ENCODE peak calls at places on chromosomes 6 and 20, in four cellular contexts. O is heart right ventricle; T is tibial artery; P is CD4-positive, alpha-beta memory T cell. V is an unnamed sample.
A peak's percentile ranks its signal among the peaks of the same experiment; 100 is the strongest.

GRCh38 chr6:151043944-151044343 is 178.4 kb downstream of the MTHFD1L start:
- DNase-seq in O (no peak), T (no peak), P (no peak), V (no peak)

GRCh38 chr6:15491986-15492269 is 170.9 kb downstream of the DTNBP1 start:
- DNase-seq in T (no peak), O (no peak), P (no peak), V (no peak)

GRCh38 chr6:24968711-24969110 is 33.0 kb upstream of the RIPOR2 start:
- DNase-seq in O (no peak), T (no peak), P (no peak), V (no peak)

GRCh38 chr20:47795214-47795667 is 10.0 kb upstream of the SULF2 start:
- DNase-seq in T (peak; percentile 89), P (no peak), O (no peak), V (peak; percentile 54)

GRCh38 chr6:146472918-146473317 is 70.7 kb upstream of the RAB32 start:
- DNase-seq in T (no peak), O (no peak), P (no peak), V (no peak)

GRCh38 chr20:44856847-44857448 is 28.6 kb upstream of the YWHAB start:
- DNase-seq in P (no peak), O (no peak), T (no peak), V (no peak)

GRCh38 chr20:57756921-57757320 is 47.1 kb upstream of the PMEPA1 start:
- DNase-seq in T (no peak), P (no peak), O (no peak), V (no peak)

GRCh38 chr6:154071711-154072110 is 32.7 kb downstream of the OPRM1 start:
- DNase-seq in T (no peak), O (no peak), P (no peak), V (no peak)

GRCh38 chr6:6816716-6817115 is 228.2 kb downstream of the LY86 start:
- DNase-seq in T (no peak), O (no peak), P (no peak), V (no peak)

GRCh38 chr6:14822012-14822553 is 423.8 kb upstream of the JARID2 start:
- DNase-seq in T (no peak), P (no peak), O (no peak), V (no peak)

GRCh38 chr6:24089741-24090140 is 36.3 kb upstream of the NRSN1 start:
- DNase-seq in T (no peak), O (no peak), P (no peak), V (no peak)

GRCh38 chr6:40328376-40328987 is 258.7 kb downstream of the LRFN2 start:
- DNase-seq in O (no peak), P (no peak), T (no peak), V (no peak)

GRCh38 chr20:1122388-1123315 is 4.2 kb downstream of the PSMF1 start:
- DNase-seq in O (peak; percentile 50), P (no peak), T (no peak), V (peak; percentile 55)

GRCh38 chr20:20568604-20569205 is 143.7 kb downstream of the RALGAPA2 start:
- DNase-seq in O (no peak), P (peak; percentile 4), T (no peak), V (no peak)

GRCh38 chr6:97195117-97195516 is 87.9 kb downstream of the MMS22L start:
- DNase-seq in T (no peak), O (peak; percentile 8), P (no peak), V (no peak)

GRCh38 chr6:43129434-43130194 is 41.5 kb upstream of the SRF start:
- DNase-seq in P (no peak), O (no peak), T (no peak), V (no peak)

GRCh38 chr6:252775-253526 is 39.3 kb upstream of the DUSP22 start:
- DNase-seq in P (no peak), O (no peak), T (no peak), V (no peak)

GRCh38 chr6:106913676-106914280 is 60.8 kb downstream of the CD24 start:
- DNase-seq in O (no peak), P (no peak), T (no peak), V (no peak)

GRCh38 chr20:38308047-38308438 is 4.1 kb downstream of the BPI start:
- DNase-seq in P (no peak), T (no peak), O (no peak), V (no peak)

GRCh38 chr6:137560184-137560563 is 66.0 kb upstream of the OLIG3 start:
- DNase-seq in O (no peak), T (no peak), P (no peak), V (no peak)

GRCh38 chr6:99521557-99522286 is 6.5 kb upstream of the USP45 start:
- DNase-seq in T (peak; percentile 70), P (no peak), O (no peak), V (peak; percentile 30)

GRCh38 chr20:2761885-2762284 is 38.5 kb downstream of the CPXM1 start:
- DNase-seq in P (no peak), T (no peak), O (no peak), V (no peak)

GRCh38 chr6:79416931-79417330 is 120.3 kb downstream of the LCA5 start:
- DNase-seq in P (no peak), O (no peak), T (no peak), V (no peak)
- H3K4me1 ChIP-seq in P (no peaks in the 10 kb centered on the region), O (peaks cover 7% of the 10 kb centered on the region), T (peaks cover 3% of the 10 kb centered on the region), V (no peaks in the 10 kb centered on the region)

GRCh38 chr6:47700051-47700450 is 1.7 kb downstream of the ADGRF4 start:
- DNase-seq in O (no peak), P (no peak), T (no peak), V (no peak)
- H3K4me3 ChIP-seq in O (no peak overlapping the region), P (no peak overlapping the region), T (no peak overlapping the region), V (no peak overlapping the region)

GRCh38 chr6:169337881-169338445 is 84.3 kb upstream of the THBS2 start:
- DNase-seq in O (no peak), P (no peak), T (no peak), V (no peak)

GRCh38 chr6:169335301-169335700 is 81.7 kb upstream of the THBS2 start:
- DNase-seq in T (no peak), P (no peak), O (no peak), V (no peak)

GRCh38 chr6:169328112-169328801 is 74.6 kb upstream of the THBS2 start:
- DNase-seq in O (no peak), T (no peak), P (no peak), V (no peak)

GRCh38 chr6:169332250-169332649 is 78.6 kb upstream of the THBS2 start:
- DNase-seq in O (no peak), P (no peak), T (no peak), V (no peak)
- H3K27me3 ChIP-seq in O (peaks cover 24% of the 10 kb centered on the region), P (no peaks in the 10 kb centered on the region), T (no peaks in the 10 kb centered on the region), V (no peaks in the 10 kb centered on the region)

DNA sequence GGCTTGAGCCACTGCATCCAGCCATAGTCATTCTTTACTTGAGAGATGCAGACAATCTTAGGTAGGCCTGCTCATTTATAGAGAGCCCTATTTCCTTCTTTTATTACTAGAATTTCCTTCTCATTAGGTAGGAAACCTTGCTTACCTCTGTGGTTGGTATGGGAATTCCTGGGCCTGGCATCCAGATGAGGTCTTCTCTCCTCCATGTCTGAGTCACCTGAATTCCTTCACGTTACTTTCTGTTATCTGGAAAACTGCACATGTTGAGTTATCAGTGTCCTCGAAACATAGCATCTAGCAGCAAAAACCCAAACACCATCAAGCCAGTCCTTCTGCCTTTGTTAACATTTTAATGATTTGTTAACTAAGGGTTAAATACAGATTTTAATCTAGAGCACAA is 2.2 kb downstream of the ZNFX1 start:
- DNase-seq in T (no peak), O (no peak), P (no peak), V (no peak)
- H3K4me1 ChIP-seq in T (peaks cover 29% of the 10 kb centered on the region), O (peaks cover 78% of the 10 kb centered on the region), P (peaks cover 71% of the 10 kb centered on the region), V (peaks cover 42% of the 10 kb centered on the region)

GRCh38 chr6:41779793-41780622 is at the start of gene FRS3:
- DNase-seq in P (peak; percentile 98), O (peak; percentile 98), T (peak; percentile 99), V (peak; percentile 98)
- H3K4me3 ChIP-seq in P (peak within 1 kb of the TSS; percentile 76), O (peak within 1 kb of the TSS; percentile 99), T (peak within 1 kb of the TSS; percentile 75), V (peak within 1 kb of the TSS; percentile 91)

DNA sequence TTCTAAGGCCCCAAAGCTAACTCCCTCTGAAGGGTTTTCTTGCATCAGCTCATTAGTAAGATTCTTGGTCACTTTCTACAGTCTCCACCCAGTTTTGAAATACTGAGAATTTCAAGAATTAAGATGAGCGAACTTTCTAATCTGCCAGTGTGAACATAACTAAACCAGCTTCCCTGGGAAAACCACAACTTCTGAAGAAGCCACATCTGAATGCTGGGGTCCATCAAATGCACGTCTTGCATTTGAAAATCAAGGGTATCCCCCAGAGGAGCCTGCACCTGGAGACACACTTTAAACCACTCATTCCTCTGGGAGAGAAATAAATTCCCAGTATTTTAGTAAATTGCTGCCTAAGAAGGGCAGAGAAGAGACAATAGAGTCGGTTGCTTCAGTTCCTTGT is 292.1 kb upstream of the CDH4 start:
- DNase-seq in T (no peak), P (no peak), O (no peak), V (no peak)
- H3K27me3 ChIP-seq in T (peaks cover 3% of the 10 kb centered on the region), P (no peaks in the 10 kb centered on the region), O (peaks cover 26% of the 10 kb centered on the region), V (no peaks in the 10 kb centered on the region)